ENCODE peak calls at places on chromosomes 7 and 10, in eight cellular contexts. X is hepatocyte, R is stomach, E is brain microvascular endothelial cell, P is aorta, T is epithelial cell of esophagus, L is AG10803, O is lower leg skin. S is an unnamed sample.

GRCh38 chr7:104124469-104124868 is 83.3 kb downstream of the ORC5 start:
- DNase-seq in X (peak; percentile 17), R (no peak), E (no peak), P (no peak), T (no peak), L (no peak), O (no peak), S (no peak)

GRCh38 chr10:98528166-98528784 is 81.5 kb upstream of the HPS1 start:
- DNase-seq in X (no peak), R (no peak), E (no peak), P (no peak), T (no peak), L (peak; percentile 44), O (no peak), S (no peak)

GRCh38 chr7:84502222-84502621 is 307.6 kb upstream of the SEMA3A start:
- DNase-seq in X (no peak), R (no peak), E (no peak), P (no peak), T (no peak), L (peak; percentile 17), O (no peak), S (no peak)

GRCh38 chr10:739403-739802 is 49.9 kb upstream of the DIP2C start:
- DNase-seq in X (no peak), R (no peak), E (no peak), P (no peak), T (no peak), L (no peak), O (no peak), S (no peak)

GRCh38 chr7:114422478-114423217 is 8.0 kb downstream of the FOXP2 start:
- DNase-seq in X (no peak), R (no peak), E (no peak), P (no peak), T (peak; percentile 60), L (no peak), O (no peak), S (no peak)

GRCh38 chr10:79188154-79188763 is 119.5 kb downstream of the ZMIZ1 start:
- DNase-seq in X (peak; percentile 56), R (no peak), E (no peak), P (no peak), T (no peak), L (peak; percentile 39), O (no peak), S (no peak)

GRCh38 chr7:121832347-121832746 is 40.6 kb upstream of the PTPRZ1 start:
- DNase-seq in X (no peak), R (peak; percentile 44), E (no peak), P (no peak), T (peak; percentile 21), L (no peak), O (no peak), S (peak; percentile 4)

GRCh38 chr7:140506788-140507464 is 27.6 kb upstream of the MKRN1 start:
- DNase-seq in X (peak; percentile 71), R (no peak), E (peak; percentile 63), P (no peak), T (peak; percentile 66), L (peak; percentile 66), O (no peak), S (peak; percentile 80)

GRCh38 chr10:97030894-97031293 is 154.9 kb downstream of the SLIT1 start:
- DNase-seq in X (no peak), R (no peak), E (no peak), P (no peak), T (no peak), L (no peak), O (no peak), S (no peak)

GRCh38 chr10:8393531-8393930 is 339.0 kb downstream of the GATA3 start:
- DNase-seq in X (no peak), R (no peak), E (no peak), P (no peak), T (peak; percentile 41), L (no peak), O (no peak), S (no peak)

GRCh38 chr10:71600856-71601255 is 118.7 kb downstream of the C10orf105 start:
- DNase-seq in X (no peak), R (no peak), E (peak; percentile 78), P (no peak), T (peak; percentile 38), L (peak; percentile 91), O (peak; percentile 63), S (peak; percentile 91)

GRCh38 chr7:28980504-28981281 is 22.6 kb upstream of the TRIL start:
- DNase-seq in X (no peak), R (no peak), E (no peak), P (no peak), T (peak; percentile 48), L (no peak), O (no peak), S (no peak)

GRCh38 chr10:101367569-101368453 is 13.8 kb downstream of the BTRC start:
- DNase-seq in X (no peak), R (no peak), E (peak; percentile 82), P (no peak), T (peak; percentile 96), L (peak; percentile 48), O (peak; percentile 21), S (peak; percentile 52)

GRCh38 chr7:77407906-77408305 is 8.2 kb downstream of the GSAP start:
- DNase-seq in X (no peak), R (no peak), E (no peak), P (no peak), T (no peak), L (no peak), O (no peak), S (no peak)

GRCh38 chr7:23530901-23531793 is 634 bp downstream of the TRA2A start:
- DNase-seq in X (peak; percentile 79), R (peak; percentile 48), E (peak; percentile 56), P (peak; percentile 82), T (peak; percentile 58), L (peak; percentile 68), O (peak; percentile 55), S (peak; percentile 68)

GRCh38 chr7:27129729-27130539 is 623 bp downstream of the HOXA4 start:
- DNase-seq in X (peak; percentile 53), R (no peak), E (no peak), P (peak; percentile 84), T (no peak), L (peak; percentile 37), O (no peak), S (no peak)

GRCh38 chr7:99379043-99379577 is 4.6 kb downstream of the ARPC1B start:
- DNase-seq in X (peak; percentile 61), R (peak; percentile 46), E (peak; percentile 85), P (no peak), T (peak; percentile 93), L (peak; percentile 96), O (peak; percentile 84), S (peak; percentile 87)

GRCh38 chr10:107442035-107442505 is 277.6 kb upstream of the SORCS1 start:
- DNase-seq in X (no peak), R (no peak), E (no peak), P (no peak), T (peak; percentile 76), L (peak; percentile 8), O (no peak), S (peak; percentile 43)

GRCh38 chr7:43847496-43847895 is 21.8 kb downstream of the MRPS24 start:
- DNase-seq in X (no peak), R (no peak), E (no peak), P (no peak), T (no peak), L (peak; percentile 9), O (no peak), S (peak; percentile 30)

GRCh38 chr10:6399241-6399701 is 180.8 kb downstream of the PRKCQ start:
- DNase-seq in X (no peak), R (no peak), E (no peak), P (no peak), T (no peak), L (peak; percentile 33), O (peak; percentile 54), S (peak; percentile 28)

GRCh38 chr7:92135490-92135889 is 1.2 kb upstream of the CYP51A1 start:
- DNase-seq in X (peak; percentile 54), R (no peak), E (no peak), P (no peak), T (peak; percentile 12), L (no peak), O (no peak), S (no peak)

GRCh38 chr10:17033529-17034250 is 95.9 kb downstream of the CUBN start:
- DNase-seq in X (no peak), R (no peak), E (no peak), P (no peak), T (no peak), L (peak; percentile 64), O (no peak), S (no peak)

GRCh38 chr10:2920638-2921037 is 146.7 kb upstream of the PFKP start:
- DNase-seq in X (no peak), R (no peak), E (no peak), P (no peak), T (peak; percentile 44), L (no peak), O (no peak), S (no peak)

GRCh38 chr7:98210513-98211220 is 572 bp upstream of the BHLHA15 start:
- DNase-seq in X (peak; percentile 40), R (no peak), E (no peak), P (peak; percentile 75), T (no peak), L (peak; percentile 5), O (no peak), S (no peak)
- H3K4me3 ChIP-seq in X (peak overlapping the region; percentile 20), R (peak overlapping the region; percentile 55), E (peak overlapping the region; percentile 33), P (no peak overlapping the region), T (peak overlapping the region; percentile 20), L (peak overlapping the region; percentile 42), O (no peak overlapping the region), S (peak overlapping the region; percentile 36)

GRCh38 chr7:30752484-30752883 is 549 bp downstream of the INMT start:
- DNase-seq in X (no peak), R (no peak), E (no peak), P (peak; percentile 69), T (no peak), L (no peak), O (no peak), S (no peak)
- H3K4me3 ChIP-seq in X (no peak overlapping the region), R (peak overlapping the region; percentile 6), E (no peak overlapping the region), P (peak overlapping the region; percentile 35), T (no peak overlapping the region), L (no peak overlapping the region), O (no peak overlapping the region), S (no peak overlapping the region)

GRCh38 chr7:129147723-129148122 is 3.2 kb downstream of the TSPAN33 start:
- DNase-seq in X (no peak), R (no peak), E (no peak), P (no peak), T (no peak), L (no peak), O (no peak), S (no peak)

GRCh38 chr7:129144095-129144833 is at the start of gene TSPAN33:
- DNase-seq in X (peak; percentile 83), R (peak; percentile 86), E (peak; percentile 48), P (peak; percentile 92), T (peak; percentile 81), L (peak; percentile 51), O (peak; percentile 58), S (peak; percentile 60)

GRCh38 chr7:129146237-129146979 is 1.9 kb downstream of the TSPAN33 start:
- DNase-seq in X (no peak), R (no peak), E (no peak), P (no peak), T (no peak), L (no peak), O (no peak), S (no peak)

GRCh38 chr7:129144834-129145668 is 544 bp downstream of the TSPAN33 start:
- DNase-seq in X (no peak), R (no peak), E (no peak), P (no peak), T (no peak), L (no peak), O (no peak), S (no peak)

GRCh38 chr7:129143724-129144094 is 798 bp upstream of the TSPAN33 start:
- DNase-seq in X (no peak), R (no peak), E (no peak), P (no peak), T (no peak), L (no peak), O (no peak), S (no peak)
- H3K4me3 ChIP-seq in X (peak overlapping the region; percentile 18), R (peak overlapping the region; percentile 57), E (no peak overlapping the region), P (no peak overlapping the region), T (peak overlapping the region; percentile 60), L (no peak overlapping the region), O (no peak overlapping the region), S (no peak overlapping the region)

GRCh38 chr10:12198156-12198555 is 2.2 kb downstream of the CDC123 start:
- DNase-seq in X (no peak), R (no peak), E (no peak), P (no peak), T (no peak), L (no peak), O (no peak), S (no peak)
- H3K4me3 ChIP-seq in X (no peak overlapping the region), R (no peak overlapping the region), E (no peak overlapping the region), P (no peak overlapping the region), T (no peak overlapping the region), L (no peak overlapping the region), O (no peak overlapping the region), S (no peak overlapping the region)

S was measured in astrocyte of the spinal cord.